ENCODE peak calls at places on chromosome 9, in five cellular contexts. V is B cell, G is HL-60, Z is IMR-90, N is pancreas. X is an unnamed sample.

GRCh38 chr9:95641591-95641990 is 124.8 kb upstream of the PTCH1 start:
- DNase-seq in V (no peak), G (no peak), Z (no peak), N (no peak), X (no peak)

GRCh38 chr9:126303488-126303887 is 23.1 kb upstream of the MVB12B start:
- DNase-seq in V (no peak), G (no peak), Z (no peak), N (no peak), X (no peak)

GRCh38 chr9:102085548-102085947 is 347.1 kb upstream of the GRIN3A start:
- DNase-seq in V (no peak), G (no peak), Z (no peak), N (no peak), X (no peak)

GRCh38 chr9:104895572-104895971 is 32.4 kb downstream of the ABCA1 start:
- DNase-seq in V (no peak), G (no peak), Z (peak; percentile 90), N (no peak), X (no peak)

GRCh38 chr9:19934301-19934868 is 145.5 kb upstream of the SLC24A2 start:
- DNase-seq in V (no peak), G (no peak), Z (peak; percentile 1), N (peak; percentile 69), X (no peak)

GRCh38 chr9:2126331-2126789 is 111.2 kb downstream of the SMARCA2 start:
- DNase-seq in V (no peak), G (no peak), Z (peak; percentile 9), N (no peak), X (no peak)

GRCh38 chr9:122463828-122464632 is 13.7 kb downstream of the OR1J1 start:
- DNase-seq in V (no peak), G (no peak), Z (no peak), N (no peak), X (no peak)

GRCh38 chr9:128011071-128011817 is 30.5 kb upstream of the EEIG1 start:
- DNase-seq in V (no peak), G (peak; percentile 11), Z (no peak), N (no peak), X (no peak)

GRCh38 chr9:14967450-14968321 is 57.5 kb upstream of the FREM1 start:
- DNase-seq in V (no peak), G (no peak), Z (no peak), N (no peak), X (no peak)

GRCh38 chr9:121326130-121326838 is 43.8 kb downstream of the STOM start:
- DNase-seq in V (no peak), G (no peak), Z (peak; percentile 44), N (no peak), X (no peak)

GRCh38 chr9:107734231-107735014 is 244.9 kb upstream of the KLF4 start:
- DNase-seq in V (no peak), G (no peak), Z (peak; percentile 96), N (no peak), X (no peak)

GRCh38 chr9:103245369-103245768 is 250.2 kb downstream of the CYLC2 start:
- DNase-seq in V (no peak), G (no peak), Z (no peak), N (no peak), X (no peak)

GRCh38 chr9:87011551-87011950 is 64.2 kb upstream of the GAS1 start:
- DNase-seq in V (no peak), G (no peak), Z (no peak), N (no peak), X (no peak)

GRCh38 chr9:87016681-87017080 is 69.4 kb upstream of the GAS1 start:
- DNase-seq in V (no peak), G (no peak), Z (no peak), N (no peak), X (no peak)

GRCh38 chr9:87007711-87008360 is 60.5 kb upstream of the GAS1 start:
- DNase-seq in V (no peak), G (no peak), Z (peak; percentile 25), N (no peak), X (no peak)

GRCh38 chr9:87008667-87009066 is 61.4 kb upstream of the GAS1 start:
- DNase-seq in V (no peak), G (no peak), Z (no peak), N (no peak), X (no peak)

DNA sequence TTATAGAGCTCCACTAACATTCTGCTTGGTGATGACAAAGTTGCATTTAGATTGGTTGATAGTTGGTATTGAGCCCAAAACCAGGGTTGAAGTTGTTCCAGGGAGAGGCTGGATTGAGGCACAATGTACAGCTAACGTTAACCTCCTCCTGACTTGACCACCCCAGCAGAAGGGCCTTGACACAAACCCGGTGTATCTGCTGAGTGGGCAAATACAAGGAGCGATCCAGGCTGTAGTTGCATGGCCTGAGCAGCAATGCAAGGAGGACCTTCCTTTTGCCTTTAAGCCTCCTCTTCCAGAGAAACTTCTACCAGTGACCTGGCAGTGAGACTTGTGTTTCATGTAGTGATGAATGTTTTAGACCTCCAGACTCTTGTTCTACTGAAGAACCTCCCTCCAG is 66.2 kb upstream of the GAS1 start:
- DNase-seq in V (no peak), G (no peak), Z (no peak), N (no peak), X (no peak)
- TF ChIP-seq CTCF in V (no peak), G (no peak), Z (no peak), N (no peak), X (no peak)

GRCh38 chr9:110452227-110452801 is 114.7 kb upstream of the TXNDC8 start:
- DNase-seq in V (no peak), G (no peak), Z (peak; percentile 15), N (no peak), X (no peak)
- TF ChIP-seq CTCF in V (peak; percentile 39), G (no peak), Z (peak; percentile 39), N (peak; percentile 22), X (peak; percentile 12)

GRCh38 chr9:132447346-132447745 is 37.3 kb downstream of the CFAP77 start:
- DNase-seq in V (no peak), G (no peak), Z (no peak), N (no peak), X (no peak)
- TF ChIP-seq CTCF in V (no peak), G (no peak), Z (no peak), N (no peak), X (no peak)

GRCh38 chr9:71716138-71716909 is 52.0 kb downstream of the CEMIP2 start:
- DNase-seq in V (no peak), G (no peak), Z (no peak), N (no peak), X (no peak)
- TF ChIP-seq CTCF in V (peak; percentile 82), G (peak; percentile 11), Z (peak; percentile 50), N (peak; percentile 25), X (no peak)

DNA sequence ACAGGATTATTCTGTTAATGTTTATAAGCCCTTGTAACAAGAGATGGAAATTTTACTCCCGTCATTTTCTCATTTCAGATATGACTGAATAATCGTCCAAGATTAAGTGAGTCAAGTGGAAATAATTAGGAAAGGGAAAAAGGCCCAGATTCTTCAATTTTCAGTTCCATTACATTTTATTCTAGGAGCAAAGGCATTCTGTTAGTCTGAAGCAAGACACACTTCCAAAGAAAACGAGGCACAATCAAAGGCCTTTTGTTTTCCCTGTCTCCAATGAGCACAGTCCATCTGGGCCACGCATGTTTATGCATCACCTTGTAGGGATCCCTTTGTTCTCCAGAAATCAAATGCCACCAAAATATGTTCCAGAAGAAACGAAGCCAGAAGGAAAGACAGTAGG is 382.9 kb upstream of the RFX3 start:
- DNase-seq in V (no peak), G (no peak), Z (no peak), N (no peak), X (no peak)
- TF ChIP-seq CTCF in V (no peak), G (no peak), Z (no peak), N (no peak), X (no peak)